ENCODE peak calls at places on chromosomes 2 and 18, in seven cellular contexts. A, C, F, I, L, M and B are unnamed samples.

GRCh38 chr2:43708891-43709290 is 32.7 kb upstream of the C1GALT1C1L start:
- DNase-seq in C (no peak), M (no peak), L (no peak), I (no peak), F (no peak), A (no peak), B (no peak)

GRCh38 chr2:128318776-128319456 is at the start of gene HS6ST1:
- DNase-seq in C (peak), M (peak), L (peak), F (peak), A (peak), I (peak), B (peak)

GRCh38 chr2:127154985-127155650 is 48.2 kb upstream of the BIN1 start:
- DNase-seq in I (no peak), M (peak), L (no peak), F (no peak), A (peak), C (peak), B (no peak)

GRCh38 chr2:216621292-216621691 is 11.9 kb upstream of the IGFBP2 start:
- DNase-seq in F (no peak), A (no peak), C (no peak), I (no peak), L (no peak), M (no peak), B (no peak)

GRCh38 chr2:136932700-136933099 is 167.4 kb downstream of the THSD7B start:
- DNase-seq in F (no peak), A (peak), M (peak), I (no peak), L (no peak), C (no peak), B (no peak)

GRCh38 chr2:119486886-119487285 is 37.4 kb downstream of the SCTR start:
- DNase-seq in F (no peak), L (no peak), C (peak), M (no peak), I (peak), A (peak), B (no peak)

GRCh38 chr2:208879666-208880065 is 473.1 kb downstream of the PTH2R start:
- DNase-seq in F (no peak), M (no peak), C (no peak), A (no peak), I (no peak), L (no peak), B (no peak)

GRCh38 chr2:233384017-233384416 is 29.7 kb downstream of the DGKD start:
- DNase-seq in I (no peak), F (no peak), A (no peak), L (no peak), C (no peak), M (no peak), B (no peak)

GRCh38 chr2:42568431-42569115 is at the start of gene MTA3:
- DNase-seq in I (peak), A (peak), M (no peak), L (peak), F (peak), C (no peak), B (no peak)

GRCh38 chr2:242031481-242032019 is 162.0 kb downstream of the RTP5 start:
- DNase-seq in L (no peak), C (peak), A (peak), M (peak), F (peak), I (peak), B (no peak)

GRCh38 chr18:57585421-57585820 is 1.1 kb downstream of the FECH start:
- DNase-seq in M (no peak), I (no peak), A (no peak), F (no peak), C (no peak), L (no peak), B (no peak)

GRCh38 chr2:128057334-128057733 is 29.5 kb upstream of the SAP130 start:
- DNase-seq in C (no peak), A (peak), M (no peak), L (no peak), F (no peak), I (no peak), B (no peak)

GRCh38 chr18:79260510-79260909 is 135.2 kb upstream of the NFATC1 start:
- DNase-seq in L (no peak), A (no peak), F (no peak), I (no peak), C (no peak), M (no peak), B (no peak)

GRCh38 chr18:55228191-55228590 is 268.9 kb upstream of the CCDC68 start:
- DNase-seq in M (no peak), A (no peak), L (no peak), I (peak), F (no peak), C (no peak), B (no peak)

GRCh38 chr2:42141687-42142475 is 27.3 kb upstream of the EML4 start:
- DNase-seq in C (peak), M (peak), F (no peak), I (peak), A (peak), L (no peak), B (peak)

GRCh38 chr2:200944467-200945394 is 18.7 kb downstream of the ORC2 start:
- DNase-seq in L (peak), F (peak), A (no peak), C (no peak), I (peak), M (peak), B (no peak)

GRCh38 chr18:57397440-57397839 is 37.7 kb upstream of the ONECUT2 start:
- DNase-seq in M (peak), F (no peak), I (no peak), A (peak), L (no peak), C (no peak), B (no peak)

GRCh38 chr2:54834721-54835120 is 111.3 kb downstream of the EML6 start:
- DNase-seq in F (no peak), A (no peak), M (peak), C (no peak), I (no peak), L (no peak), B (no peak)

GRCh38 chr2:230589497-230590015 is 123.1 kb upstream of the CAB39 start:
- DNase-seq in A (no peak), I (no peak), C (no peak), F (peak), L (no peak), M (no peak), B (no peak)

GRCh38 chr2:156333274-156333950 is 891 bp upstream of the NR4A2 start:
- DNase-seq in M (peak), A (no peak), I (no peak), F (no peak), C (no peak), L (no peak), B (no peak)

GRCh38 chr2:104790100-104790811 is 63.7 kb upstream of the POU3F3 start:
- DNase-seq in M (no peak), L (no peak), C (no peak), F (no peak), A (no peak), I (no peak), B (peak)

GRCh38 chr2:105454801-105455485 is 56.1 kb upstream of the FHL2 start:
- DNase-seq in L (no peak), I (peak), A (no peak), C (no peak), F (peak), M (peak), B (peak)

GRCh38 chr2:172578054-172578453 is 22.2 kb downstream of the PDK1 start:
- DNase-seq in I (no peak), L (no peak), A (no peak), F (no peak), C (no peak), M (no peak), B (no peak)